ENCODE peak calls at places on chromosomes 4 and X, in ten cellular contexts. A is psoas muscle; P is aorta; O is astrocyte; Y is CD8-positive, alpha-beta T cell; K is heart left ventricle; F is right cardiac atrium; S is mesendoderm; M is mesenchymal stem cell; V is K562. X is an unnamed sample. For H3K4me1 and H3K27me3, the result is how much of the 10 kb centered on the place peaks cover.

GRCh38 chr4:138758876-138759275 is 256.7 kb upstream of the NOCT start:
- DNase-seq in V (no peak), F (no peak), P (no peak), O (no peak), S (no peak), M (no peak), K (no peak), A (no peak), Y (no peak), X (no peak)

GRCh38 chr4:134544303-134544761 is 342.7 kb upstream of the PABPC4L start:
- DNase-seq in O (peak), F (no peak), P (no peak), A (no peak), S (peak), K (no peak), Y (no peak), V (no peak), M (peak), X (peak)

GRCh38 chrX:42715689-42716022 is 62.3 kb downstream of the PPP1R2C start:
- DNase-seq in O (no peak), V (no peak), Y (no peak), M (no peak), A (no peak), P (no peak), F (no peak), S (no peak), K (no peak), X (no peak)

GRCh38 chr4:15378055-15378454 is 49.8 kb upstream of the C1QTNF7 start:
- DNase-seq in P (no peak), K (no peak), O (no peak), M (peak), Y (no peak), A (no peak), V (no peak), F (no peak), S (no peak), X (no peak)

GRCh38 chr4:3745886-3746656 is 20.1 kb upstream of the ADRA2C start:
- DNase-seq in S (peak), V (no peak), K (no peak), Y (no peak), F (no peak), P (no peak), A (peak), O (no peak), M (no peak), X (no peak)

GRCh38 chr4:38678078-38678477 is 14.1 kb downstream of the KLF3 start:
- DNase-seq in V (no peak), P (no peak), F (no peak), A (no peak), S (no peak), K (no peak), O (peak), Y (no peak), M (peak), X (no peak)

GRCh38 chr4:148161601-148162000 is 280.6 kb downstream of the NR3C2 start:
- DNase-seq in A (no peak), O (no peak), F (no peak), Y (no peak), M (no peak), S (no peak), P (no peak), V (no peak), K (no peak), X (no peak)

GRCh38 chrX:109709129-109709631 is 23.9 kb downstream of the ACSL4 start:
- DNase-seq in V (no peak), M (peak), P (no peak), Y (no peak), O (peak), F (no peak), S (peak), K (no peak), A (no peak), X (no peak)

GRCh38 chr4:7160439-7160838 is 31.9 kb upstream of the SORCS2 start:
- DNase-seq in O (no peak), P (no peak), A (no peak), K (peak), Y (no peak), M (no peak), F (no peak), S (no peak), V (no peak), X (peak)

GRCh38 chr4:76867880-76868655 is 29.9 kb downstream of the SOWAHB start:
- DNase-seq in M (no peak), F (no peak), P (no peak), O (no peak), S (peak), A (no peak), Y (no peak), V (no peak), K (no peak), X (no peak)

GRCh38 chr4:162497564-162498167 is 333.9 kb upstream of the FSTL5 start:
- DNase-seq in Y (no peak), P (no peak), O (peak), M (peak), S (peak), V (peak), A (no peak), K (no peak), F (no peak), X (no peak)

GRCh38 chr4:108635070-108635655 is 14.8 kb downstream of the RPL34 start:
- DNase-seq in V (no peak), S (no peak), K (no peak), O (no peak), M (no peak), F (no peak), A (no peak), P (no peak), Y (no peak), X (no peak)

GRCh38 chrX:15790766-15791380 is 589 bp downstream of the ZRSR2 start:
- DNase-seq in P (no peak), Y (no peak), S (no peak), V (peak), K (no peak), O (no peak), M (no peak), A (no peak), F (no peak), X (no peak)

GRCh38 chrX:131067846-131068745 is 9.9 kb downstream of the ARHGAP36 start:
- DNase-seq in O (no peak), A (no peak), Y (no peak), K (no peak), F (no peak), M (no peak), P (no peak), V (no peak), S (no peak), X (no peak)

GRCh38 chrX:78199851-78200250 is 60.4 kb upstream of the TAF9B start:
- DNase-seq in P (no peak), V (peak), M (peak), K (no peak), Y (no peak), S (peak), F (no peak), O (no peak), A (no peak), X (no peak)

DNA sequence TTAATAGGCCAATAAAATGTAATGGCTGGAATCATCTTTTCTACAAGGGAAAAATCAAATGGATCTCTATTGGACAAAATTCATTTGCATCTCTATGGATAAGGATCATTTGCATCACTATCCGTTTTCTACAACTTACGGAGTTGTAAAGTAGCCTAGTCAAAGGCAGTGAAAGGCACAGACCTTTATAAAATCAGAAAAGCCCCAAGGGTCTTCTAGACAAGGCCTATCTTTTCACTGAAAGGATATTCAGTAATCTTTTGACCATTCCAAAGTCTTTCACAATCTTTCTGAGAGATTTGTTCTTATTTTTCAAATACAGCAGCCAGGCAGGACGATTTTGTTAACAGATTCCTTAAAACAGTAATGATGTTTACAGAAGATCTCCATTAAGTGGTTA is 119.5 kb upstream of the JADE1 start:
- DNase-seq in V (no peak), Y (no peak), O (no peak), A (no peak), P (no peak), M (no peak), K (no peak), F (no peak), S (no peak), X (no peak)
- H3K4me1 ChIP-seq in V (under half), Y (under half), O (under half), A (under half), P (under half), M (under half), K (under half), F (under half), S (under half), X (under half)

DNA sequence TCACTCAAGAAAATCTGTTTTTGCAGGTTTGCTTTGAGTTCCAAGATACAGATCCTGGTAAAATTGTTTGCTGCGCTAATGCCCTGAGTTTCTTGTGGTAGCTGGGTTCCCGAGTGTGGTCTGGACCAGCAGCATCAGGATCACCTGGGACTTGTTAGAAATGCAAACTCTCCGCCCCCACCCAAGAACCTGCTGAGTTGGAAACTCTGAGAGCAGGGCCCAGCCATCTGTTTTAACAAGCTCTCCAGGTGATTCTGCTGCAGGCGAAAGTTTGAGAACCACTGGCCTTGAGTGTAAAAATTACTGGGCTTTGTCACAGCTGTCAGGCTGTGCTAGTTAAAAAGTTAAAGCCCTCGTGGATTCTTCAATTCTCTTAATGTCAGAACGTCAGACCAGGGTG is 18.3 kb downstream of the KIT start:
- DNase-seq in A (no peak), S (peak), M (no peak), P (no peak), V (no peak), Y (no peak), F (no peak), K (no peak), O (no peak), X (no peak)
- H3K27me3 ChIP-seq in A (under half), S (under half), M (half or more), P (under half), V (under half), Y (under half), F (under half), K (under half), O (under half), X (under half)

DNA sequence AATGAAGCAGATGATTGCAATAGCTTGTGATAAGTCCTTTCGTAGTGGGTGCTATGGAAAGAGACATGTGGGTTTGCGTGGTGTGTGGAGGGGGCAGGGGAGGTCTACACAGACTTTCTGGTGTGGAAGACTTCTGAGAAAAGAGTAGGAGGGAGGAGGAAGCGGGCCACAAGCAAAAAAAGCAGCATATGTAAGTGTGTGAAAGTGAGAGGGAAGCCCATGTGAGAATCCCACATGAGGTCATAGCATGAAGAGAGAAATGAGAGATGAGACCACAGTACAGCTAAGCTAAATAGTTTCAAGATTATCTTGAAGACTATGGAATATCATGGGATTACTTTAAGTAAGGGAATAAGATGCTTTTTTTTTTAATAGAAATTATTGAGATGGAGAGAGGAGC is 2039.9 kb upstream of the TENM3 start:
- DNase-seq in M (no peak), S (no peak), P (no peak), Y (no peak), V (no peak), O (no peak), F (no peak), A (no peak), K (no peak), X (no peak)
- H3K4me1 ChIP-seq in M (under half), S (under half), P (under half), Y (under half), V (under half), O (under half), F (under half), A (under half), K (under half), X (under half)

GRCh38 chr4:178412455-178412854 is 970.2 kb upstream of the AGA start:
- DNase-seq in O (no peak), V (no peak), P (no peak), S (no peak), F (no peak), K (no peak), A (no peak), M (no peak), Y (no peak), X (no peak)

GRCh38 chr4:178414042-178414441 is 971.8 kb upstream of the AGA start:
- DNase-seq in Y (no peak), M (no peak), P (no peak), K (no peak), S (no peak), F (no peak), O (no peak), V (no peak), A (no peak), X (no peak)

GRCh38 chr4:178415925-178416324 is 973.7 kb upstream of the AGA start:
- DNase-seq in F (no peak), S (no peak), V (no peak), K (peak), M (no peak), Y (no peak), P (no peak), A (no peak), O (no peak), X (no peak)

GRCh38 chr4:178414881-178415446 is 972.7 kb upstream of the AGA start:
- DNase-seq in F (no peak), S (no peak), O (no peak), V (no peak), M (no peak), K (peak), P (no peak), Y (no peak), A (no peak), X (no peak)
- H3K27me3 ChIP-seq in F (under half), S (under half), O (under half), V (under half), M (under half), K (under half), P (under half), Y (under half), A (under half), X (under half)

GRCh38 chr4:143025111-143025704 is 159.5 kb upstream of the USP38 start:
- DNase-seq in V (no peak), S (peak), O (peak), F (no peak), Y (no peak), A (no peak), P (no peak), M (peak), K (no peak), X (no peak)

GRCh38 chr4:143021384-143021783 is 163.3 kb upstream of the USP38 start:
- DNase-seq in O (no peak), K (no peak), S (no peak), P (no peak), Y (no peak), F (no peak), M (no peak), A (no peak), V (no peak), X (no peak)

GRCh38 chr4:143023519-143023918 is 161.2 kb upstream of the USP38 start:
- DNase-seq in A (no peak), V (no peak), O (no peak), Y (no peak), S (no peak), K (no peak), M (no peak), F (no peak), P (no peak), X (no peak)

GRCh38 chr4:143026459-143027170 is 158.1 kb upstream of the USP38 start:
- DNase-seq in O (peak), A (no peak), K (no peak), M (no peak), P (no peak), V (no peak), S (no peak), F (no peak), Y (no peak), X (no peak)
- H3K4me1 ChIP-seq in O (under half), A (under half), K (under half), M (under half), P (under half), V (under half), S (under half), F (under half), Y (under half), X (under half)

DNA sequence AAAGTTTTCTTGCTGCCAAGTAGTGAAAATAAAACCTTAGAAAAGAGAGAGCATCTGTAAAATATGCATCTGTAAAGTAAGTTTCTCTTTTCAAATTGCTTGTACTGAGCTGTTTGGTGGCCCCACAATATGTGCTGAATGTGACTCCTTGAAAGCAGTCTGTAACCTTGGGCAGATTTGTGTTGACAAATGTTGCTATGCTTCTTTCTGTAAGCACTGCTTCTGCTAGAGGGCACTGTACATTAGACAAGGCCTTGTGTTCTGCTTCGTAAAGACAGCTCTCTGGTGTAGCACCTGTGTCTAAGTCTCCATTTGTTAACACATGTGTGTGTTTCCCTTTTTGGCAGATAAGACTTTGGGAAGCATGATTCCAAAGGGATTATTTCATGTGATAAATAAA is 56.6 kb upstream of the NRK start:
- DNase-seq in K (no peak), S (peak), F (no peak), O (no peak), M (peak), Y (no peak), V (no peak), A (no peak), P (no peak), X (no peak)
- H3K27me3 ChIP-seq in K (under half), S (under half), F (under half), O (under half), M (under half), Y (under half), V (under half), A (under half), P (under half), X (under half)

X was measured in sigmoid colon.